ENCODE peak calls at places on chromosomes 7 and 10, in seven cellular contexts. Z is HepG2, Y is tibial artery, B is mesendoderm, X is A549, C is neural progenitor cell, M is SJSA1. I is an unnamed sample.

GRCh38 chr7:19408821-19409220 is 263.6 kb upstream of the FERD3L start:
- DNase-seq in Z (no peak), Y (no peak), B (no peak), X (no peak), C (no peak), M (no peak), I (no peak)

GRCh38 chr7:26910221-26910620 is 45.8 kb upstream of the SKAP2 start:
- DNase-seq in Z (peak; percentile 18), Y (no peak), B (peak; percentile 82), X (peak; percentile 52), C (no peak), M (peak; percentile 64), I (no peak)

GRCh38 chr7:125065546-125065945 is 135.9 kb upstream of the POT1 start:
- DNase-seq in Z (no peak), Y (no peak), B (no peak), X (no peak), C (no peak), M (no peak), I (no peak)

GRCh38 chr7:148336411-148336810 is 254.2 kb upstream of the C7orf33 start:
- DNase-seq in Z (no peak), Y (no peak), B (peak; percentile 57), X (no peak), C (no peak), M (no peak), I (no peak)

GRCh38 chr10:63976538-63976937 is 455.3 kb downstream of the REEP3 start:
- DNase-seq in Z (peak; percentile 29), Y (no peak), B (peak; percentile 75), X (peak; percentile 44), C (peak; percentile 73), M (peak; percentile 49), I (no peak)

GRCh38 chr7:151384776-151385625 is 24.8 kb downstream of the WDR86 start:
- DNase-seq in Z (no peak), Y (no peak), B (peak; percentile 29), X (no peak), C (no peak), M (no peak), I (no peak)

GRCh38 chr7:14751461-14751860 is 151.1 kb downstream of the DGKB start:
- DNase-seq in Z (no peak), Y (no peak), B (no peak), X (no peak), C (no peak), M (no peak), I (no peak)

GRCh38 chr7:46160861-46161260 is 239.8 kb upstream of the IGFBP3 start:
- DNase-seq in Z (no peak), Y (no peak), B (no peak), X (no peak), C (no peak), M (no peak), I (no peak)

GRCh38 chr10:11631890-11632587 is 20.6 kb upstream of the USP6NL start:
- DNase-seq in Z (no peak), Y (no peak), B (no peak), X (no peak), C (no peak), M (no peak), I (no peak)

GRCh38 chr10:68938117-68938516 is 17.9 kb upstream of the DDX21 start:
- DNase-seq in Z (no peak), Y (no peak), B (no peak), X (peak; percentile 8), C (no peak), M (no peak), I (no peak)

GRCh38 chr10:60594476-60595051 is 183.7 kb upstream of the CDK1 start:
- DNase-seq in Z (no peak), Y (no peak), B (peak; percentile 74), X (peak; percentile 14), C (peak; percentile 19), M (no peak), I (no peak)

GRCh38 chr7:140616328-140616727 is 24.3 kb downstream of the DENND2A start:
- DNase-seq in Z (no peak), Y (no peak), B (no peak), X (no peak), C (no peak), M (no peak), I (no peak)

GRCh38 chr10:61842755-61843497 is 58.6 kb upstream of the ARID5B start:
- DNase-seq in Z (no peak), Y (no peak), B (peak; percentile 45), X (no peak), C (no peak), M (no peak), I (no peak)

GRCh38 chr7:141158562-141158961 is 84.7 kb downstream of the TMEM178B start:
- DNase-seq in Z (no peak), Y (peak; percentile 38), B (peak; percentile 82), X (peak; percentile 68), C (no peak), M (peak; percentile 87), I (peak; percentile 64)

GRCh38 chr7:107045980-107046379 is 1.5 kb downstream of the PRKAR2B start:
- DNase-seq in Z (no peak), Y (no peak), B (no peak), X (no peak), C (no peak), M (no peak), I (no peak)

GRCh38 chr7:1238363-1239331 is 6.0 kb downstream of the UNCX start:
- DNase-seq in Z (no peak), Y (no peak), B (peak; percentile 37), X (no peak), C (peak; percentile 78), M (no peak), I (no peak)

GRCh38 chr7:1236831-1237701 is 4.4 kb downstream of the UNCX start:
- DNase-seq in Z (no peak), Y (no peak), B (no peak), X (no peak), C (peak; percentile 66), M (no peak), I (no peak)

GRCh38 chr7:1239455-1240295 is 7.0 kb downstream of the UNCX start:
- DNase-seq in Z (no peak), Y (no peak), B (peak; percentile 66), X (no peak), C (peak; percentile 64), M (no peak), I (no peak)

GRCh38 chr7:1236132-1236655 is 3.5 kb downstream of the UNCX start:
- DNase-seq in Z (peak; percentile 20), Y (no peak), B (peak; percentile 27), X (peak; percentile 38), C (peak; percentile 73), M (no peak), I (no peak)

GRCh38 chr7:1237704-1238255 is 5.1 kb downstream of the UNCX start:
- DNase-seq in Z (no peak), Y (no peak), B (no peak), X (no peak), C (peak; percentile 42), M (no peak), I (no peak)
- H3K4me3 ChIP-seq in Z (no peak overlapping the region), Y (no peak overlapping the region), B (no peak overlapping the region), X (peak overlapping the region; percentile 38), C (no peak overlapping the region), M (no peak overlapping the region), I (no peak overlapping the region)

DNA sequence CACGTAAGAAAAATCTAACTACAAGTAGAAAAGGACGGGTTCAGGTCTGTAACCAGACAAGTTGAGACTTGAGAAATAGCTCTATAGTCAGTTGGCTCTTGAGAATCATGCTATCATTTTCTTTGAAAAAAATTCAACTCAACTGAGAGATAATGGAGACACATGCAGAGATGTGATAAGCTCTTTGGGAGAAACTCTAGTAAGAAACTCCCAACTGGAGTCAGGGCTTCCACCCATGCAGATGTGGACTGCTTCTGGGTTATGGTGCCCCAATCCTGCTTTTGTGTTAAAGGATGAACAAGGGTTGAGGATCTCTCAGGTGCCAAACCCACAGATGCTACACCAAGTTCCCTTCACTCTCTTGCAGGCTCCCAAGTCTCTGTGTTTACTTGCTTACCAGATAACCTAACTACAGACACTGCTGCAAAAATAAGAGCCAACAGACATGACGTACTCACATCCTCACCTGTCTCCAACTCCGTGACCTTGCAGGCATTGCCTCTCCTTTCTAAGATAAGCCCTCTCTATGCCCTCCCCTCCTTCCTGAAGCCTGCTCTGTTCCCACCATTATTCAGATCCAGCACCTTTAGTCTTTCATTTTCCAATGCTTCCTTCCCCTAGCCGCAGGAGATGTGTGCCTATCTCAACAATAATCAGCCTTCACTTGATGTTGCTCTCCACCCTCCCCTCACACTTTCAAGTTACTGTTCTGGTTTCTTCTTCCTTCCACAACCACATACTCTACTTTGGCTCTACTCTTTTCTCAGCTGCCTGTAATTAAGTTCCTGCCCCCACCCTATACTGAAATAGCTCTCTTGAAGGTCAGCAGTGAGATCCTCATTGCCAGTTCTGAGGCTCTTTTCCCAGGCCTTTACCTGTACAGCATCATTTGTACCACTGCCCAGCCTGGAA is 130.0 kb downstream of the ICA1 start:
- DNase-seq in Z (no peak), Y (no peak), B (peak; percentile 34), X (no peak), C (no peak), M (no peak), I (no peak)
- H3K27ac ChIP-seq in Z (no peak overlapping the region), Y (no peak overlapping the region), B (no peak overlapping the region), X (no peak overlapping the region), C (no peak overlapping the region), M (no peak overlapping the region), I (no peak overlapping the region)

DNA sequence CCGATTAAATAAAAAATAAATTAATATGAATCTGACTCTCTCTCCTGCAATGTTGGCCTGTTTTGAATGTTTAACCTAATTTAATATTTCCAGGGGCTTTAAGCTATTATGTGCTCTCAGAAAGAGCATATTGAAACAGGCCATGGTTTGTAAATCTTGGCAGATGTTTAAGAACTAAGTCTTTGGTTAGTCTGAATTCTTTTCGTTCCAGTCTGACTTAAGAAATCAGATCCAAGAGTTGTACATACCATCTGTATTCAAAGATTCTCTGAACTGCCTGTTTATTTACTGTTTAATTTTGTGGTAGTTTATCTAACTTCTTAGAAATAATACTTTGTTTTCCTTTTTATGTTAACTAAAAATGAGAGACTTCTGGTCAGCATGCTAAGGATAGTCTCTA is 237.9 kb upstream of the CSTF2T start:
- DNase-seq in Z (no peak), Y (no peak), B (no peak), X (no peak), C (no peak), M (no peak), I (no peak)
- H3K4me3 ChIP-seq in Z (no peak overlapping the region), Y (peak overlapping the region; percentile 24), B (no peak overlapping the region), X (no peak overlapping the region), C (no peak overlapping the region), M (no peak overlapping the region), I (no peak overlapping the region)

DNA sequence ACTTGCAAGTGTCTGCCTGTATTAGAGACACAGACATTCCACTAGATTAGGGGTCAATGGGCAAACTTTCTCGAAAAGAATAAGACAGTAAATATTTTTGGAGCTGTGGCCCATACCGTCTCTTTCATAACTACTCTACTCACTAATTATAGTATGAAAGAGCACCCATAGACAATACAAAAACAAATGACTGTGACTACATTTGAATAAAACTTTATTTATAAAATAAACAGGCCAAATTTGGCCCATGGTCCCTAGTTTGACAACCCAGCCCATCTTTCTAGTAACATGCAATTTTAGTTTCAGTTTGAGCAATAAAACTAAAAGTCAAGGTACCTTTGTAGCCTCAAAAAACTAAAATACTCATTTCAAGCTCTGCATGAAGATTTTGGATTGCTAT is 294.6 kb downstream of the PARD3 start:
- DNase-seq in Z (no peak), Y (no peak), B (no peak), X (no peak), C (no peak), M (no peak), I (no peak)
- H3K27ac ChIP-seq in Z (no peak overlapping the region), Y (no peak overlapping the region), B (no peak overlapping the region), X (peak overlapping the region; percentile 60), C (no peak overlapping the region), M (no peak overlapping the region), I (no peak overlapping the region)